ENCODE peak calls at places on chromosomes 1 and 21, in five cellular contexts. F is GM23248, C is SK-N-SH, Q is PC-3, B is MM.1S. L is an unnamed sample.
A peak's percentile ranks its signal among the peaks of the same experiment; 100 is the strongest.

GRCh38 chr1:151371340-151371739 is 1.2 kb downstream of the SELENBP1 start:
- DNase-seq in F (peak; percentile 70), C (no peak), Q (peak; percentile 40), B (no peak), L (no peak)

GRCh38 chr21:33948096-33948950 is 32.7 kb upstream of the ATP5PO start:
- DNase-seq in F (peak; percentile 79), C (peak; percentile 54), Q (peak; percentile 78), B (peak; percentile 72), L (peak; percentile 84)

GRCh38 chr1:1435094-1435903 is at the start of gene VWA1:
- DNase-seq in F (peak; percentile 87), C (peak; percentile 99), Q (peak; percentile 88), B (no peak), L (peak; percentile 92)

GRCh38 chr1:12047120-12047876 is 15.8 kb upstream of the TNFRSF8 start:
- DNase-seq in F (peak; percentile 35), C (no peak), Q (no peak), B (peak; percentile 90), L (no peak)

GRCh38 chr1:47805826-47806450 is 191.2 kb downstream of the TRABD2B start:
- DNase-seq in F (no peak), C (peak; percentile 77), Q (no peak), B (no peak), L (peak; percentile 33)

GRCh38 chr1:86648255-86648654 is 56.1 kb upstream of the SH3GLB1 start:
- DNase-seq in F (peak; percentile 82), C (no peak), Q (peak; percentile 73), B (no peak), L (no peak)

GRCh38 chr21:42254631-42255030 is 35.7 kb downstream of the ABCG1 start:
- DNase-seq in F (no peak), C (no peak), Q (no peak), B (no peak), L (no peak)

GRCh38 chr1:59178803-59179202 is 118.1 kb upstream of the FGGY start:
- DNase-seq in F (no peak), C (no peak), Q (no peak), B (no peak), L (no peak)

GRCh38 chr1:246828818-246829217 is 102.9 kb downstream of the AHCTF1 start:
- DNase-seq in F (no peak), C (no peak), Q (no peak), B (no peak), L (no peak)

GRCh38 chr1:246827396-246827795 is 103.2 kb downstream of the SCCPDH start:
- DNase-seq in F (no peak), C (no peak), Q (peak; percentile 97), B (no peak), L (no peak)

GRCh38 chr1:246836647-246837046 is 95.1 kb downstream of the AHCTF1 start:
- DNase-seq in F (peak; percentile 9), C (no peak), Q (no peak), B (no peak), L (no peak)

GRCh38 chr1:246836169-246836568 is 95.6 kb downstream of the AHCTF1 start:
- DNase-seq in F (peak; percentile 13), C (peak; percentile 31), Q (peak; percentile 16), B (no peak), L (no peak)

GRCh38 chr1:246831543-246831942 is 100.2 kb downstream of the AHCTF1 start:
- DNase-seq in F (no peak), C (no peak), Q (no peak), B (no peak), L (no peak)
- H3K9me3 ChIP-seq in F (no peaks in the 10 kb centered on the region), C (no peaks in the 10 kb centered on the region), Q (peaks cover 9% of the 10 kb centered on the region), B (no peaks in the 10 kb centered on the region), L (no peaks in the 10 kb centered on the region)

GRCh38 chr1:211133841-211134669 is at the start of gene KCNH1:
- DNase-seq in F (peak; percentile 87), C (peak; percentile 96), Q (peak; percentile 76), B (peak; percentile 93), L (peak; percentile 93)
- H3K4me2 ChIP-seq in F (peak within 1 kb of the TSS; percentile 92), C (peak within 1 kb of the TSS; percentile 94), Q (peak within 1 kb of the TSS; percentile 78), B (peak within 1 kb of the TSS; percentile 98), L (peak within 1 kb of the TSS; percentile 98)

GRCh38 chr1:186568221-186568620 is 107.3 kb upstream of the PDC start:
- DNase-seq in F (no peak), C (no peak), Q (peak; percentile 30), B (no peak), L (no peak)

GRCh38 chr1:186571771-186572170 is 108.5 kb downstream of the PTGS2 start:
- DNase-seq in F (no peak), C (no peak), Q (no peak), B (no peak), L (no peak)

GRCh38 chr1:186564558-186564957 is 103.6 kb upstream of the PDC start:
- DNase-seq in F (no peak), C (no peak), Q (no peak), B (no peak), L (no peak)

GRCh38 chr1:186566140-186566850 is 105.4 kb upstream of the PDC start:
- DNase-seq in F (peak; percentile 67), C (no peak), Q (peak; percentile 44), B (no peak), L (no peak)
- TF ChIP-seq EZH2phosphoT487 in F (no peak), C (no peak), Q (no peak), B (no peak), L (no peak)

GRCh38 chr1:73914994-73915393 is 283.0 kb downstream of the LRRIQ3 start:
- DNase-seq in F (no peak), C (no peak), Q (no peak), B (no peak), L (no peak)
- H3K9me3 ChIP-seq in F (no peaks in the 10 kb centered on the region), C (no peaks in the 10 kb centered on the region), Q (no peaks in the 10 kb centered on the region), B (no peaks in the 10 kb centered on the region), L (no peaks in the 10 kb centered on the region)

DNA sequence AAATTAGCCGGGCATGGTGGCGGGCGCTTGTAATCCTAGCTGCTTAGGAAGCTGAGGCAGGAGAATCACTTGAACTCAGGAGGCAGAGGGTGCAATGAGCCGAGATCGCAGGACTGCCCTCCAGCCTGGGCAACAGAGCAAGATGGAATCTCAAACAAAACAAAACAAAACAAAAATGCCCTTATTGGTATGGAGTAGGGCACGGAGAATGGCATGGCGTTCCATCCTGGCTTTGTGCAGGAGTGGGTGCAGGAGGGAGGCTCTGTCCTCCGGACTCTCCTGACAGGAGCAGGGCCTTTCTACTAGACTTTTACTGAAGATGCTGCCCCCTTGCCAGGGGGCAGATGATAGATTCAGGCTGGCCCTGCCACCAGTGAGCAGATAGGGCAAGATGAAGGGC is 1.0 kb downstream of the TMEM61 start:
- DNase-seq in F (no peak), C (no peak), Q (no peak), B (no peak), L (no peak)
- H3K4me2 ChIP-seq in F (no peak overlapping the region), C (no peak overlapping the region), Q (no peak overlapping the region), B (no peak overlapping the region), L (no peak overlapping the region)

GRCh38 chr1:239311331-239311730 is 75.0 kb upstream of the CHRM3 start:
- DNase-seq in F (no peak), C (no peak), Q (no peak), B (no peak), L (no peak)

GRCh38 chr1:239317948-239318347 is 68.4 kb upstream of the CHRM3 start:
- DNase-seq in F (no peak), C (no peak), Q (no peak), B (no peak), L (no peak)

DNA sequence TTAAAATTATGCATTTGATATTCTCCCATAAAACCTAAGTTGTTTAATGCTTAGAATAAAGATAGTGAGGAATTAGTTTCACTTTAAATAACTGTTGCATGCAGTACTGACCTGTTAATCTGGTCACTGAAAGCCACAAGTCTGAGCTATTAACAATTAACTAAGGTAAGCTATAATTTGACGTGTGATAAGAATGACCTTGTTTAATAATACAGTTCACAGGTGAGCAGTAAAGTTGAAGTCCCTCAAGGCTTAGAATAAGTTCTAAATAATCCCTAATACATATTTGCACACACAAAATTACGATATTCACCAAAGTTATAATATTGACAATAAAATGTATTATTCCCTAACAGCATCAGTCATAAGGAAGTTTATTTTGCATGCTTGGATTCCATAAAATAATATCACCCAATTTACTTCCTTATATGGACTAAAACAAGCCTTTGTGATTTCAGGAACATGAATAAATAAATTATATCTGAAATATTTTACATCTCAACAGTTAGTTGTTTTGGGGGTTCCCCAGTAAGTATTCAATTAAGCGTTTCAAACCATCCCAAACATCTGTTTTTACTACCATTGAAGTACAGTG is 70.6 kb upstream of the CHRM3 start:
- DNase-seq in F (no peak), C (no peak), Q (no peak), B (no peak), L (no peak)
- TF ChIP-seq EZH2phosphoT487 in F (no peak), C (no peak), Q (no peak), B (no peak), L (no peak)

GRCh38 chr1:79283451-79283850 is 276.9 kb upstream of the ADGRL4 start:
- DNase-seq in F (no peak), C (no peak), Q (no peak), B (no peak), L (no peak)

GRCh38 chr1:79285659-79286058 is 279.1 kb upstream of the ADGRL4 start:
- DNase-seq in F (no peak), C (no peak), Q (no peak), B (no peak), L (no peak)

GRCh38 chr1:79281442-79281841 is 274.9 kb upstream of the ADGRL4 start:
- DNase-seq in F (no peak), C (no peak), Q (no peak), B (no peak), L (no peak)
- H3K9me3 ChIP-seq in F (no peaks in the 10 kb centered on the region), C (no peaks in the 10 kb centered on the region), Q (no peaks in the 10 kb centered on the region), B (no peaks in the 10 kb centered on the region), L (no peaks in the 10 kb centered on the region)

GRCh38 chr1:229410692-229411433 is 23.0 kb downstream of the ACTA1 start:
- DNase-seq in F (peak; percentile 80), C (peak; percentile 86), Q (peak; percentile 72), B (peak; percentile 38), L (peak; percentile 87)
- H3K4me2 ChIP-seq in F (peak overlapping the region; percentile 39), C (peak overlapping the region; percentile 70), Q (peak overlapping the region; percentile 45), B (peak overlapping the region; percentile 37), L (peak overlapping the region; percentile 53)

GRCh38 chr1:16248603-16249534 is 11.9 kb upstream of the CPLANE2 start:
- DNase-seq in F (peak; percentile 62), C (peak; percentile 80), Q (peak; percentile 80), B (peak; percentile 21), L (peak; percentile 78)
- TF ChIP-seq EZH2phosphoT487 in F (no peak), C (no peak), Q (no peak), B (no peak), L (no peak)

DNA sequence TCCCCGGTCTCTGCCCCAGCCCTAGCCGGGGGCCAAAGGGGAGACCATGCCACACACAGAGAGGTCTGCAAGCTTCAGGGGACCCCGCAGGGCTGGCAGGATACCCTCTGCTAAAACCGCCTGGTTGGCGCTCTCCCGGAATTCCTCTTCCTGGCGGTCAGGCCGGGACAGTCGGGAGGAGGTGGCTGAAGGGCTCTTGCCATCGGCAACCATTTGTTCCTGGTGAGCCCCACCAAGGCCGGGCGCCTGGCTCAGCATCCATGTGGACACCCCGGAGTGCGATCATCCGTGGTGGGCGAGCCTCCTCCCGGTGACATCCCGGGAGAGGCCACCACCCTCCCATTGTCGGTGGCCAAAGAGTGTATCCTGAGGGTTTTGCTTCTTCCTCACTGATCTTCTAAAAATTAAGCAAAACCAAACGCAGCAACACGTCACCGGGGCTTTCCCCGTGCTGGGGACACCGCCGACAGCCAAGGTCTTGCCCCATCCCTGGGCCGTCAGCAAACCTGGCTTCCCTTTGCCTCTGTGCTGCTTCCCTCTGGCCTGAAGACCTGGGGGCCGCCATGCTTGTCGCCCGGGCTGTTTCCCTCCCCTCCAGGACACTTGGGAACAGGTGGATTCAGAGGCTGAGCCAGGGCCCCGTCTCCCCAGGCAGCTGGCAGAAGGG is 59.1 kb upstream of the TTC34 start:
- DNase-seq in F (no peak), C (no peak), Q (no peak), B (no peak), L (no peak)
- H3K9me3 ChIP-seq in F (no peaks in the 10 kb centered on the region), C (no peaks in the 10 kb centered on the region), Q (no peaks in the 10 kb centered on the region), B (no peaks in the 10 kb centered on the region), L (no peaks in the 10 kb centered on the region)

L was measured in hepatocyte.